ENCODE peak calls at places on chromosomes 6 and 20, in six cellular contexts. One of them, this sample, is unnamed.

GRCh38 chr20:48722737-48723191 is 105.0 kb downstream of the PREX1 start:
- DNase-seq in GM23338: peak
- DNase-seq in mucosa of descending colon: peak
- DNase-seq in BE2C: no peak
- DNase-seq in CD8-positive, alpha-beta T cell: no peak
- DNase-seq in uterus: no peak
- DNase-seq in this sample: no peak

GRCh38 chr6:153503810-153504209 is 372.7 kb upstream of the RGS17 start:
- DNase-seq in BE2C: peak
- DNase-seq in CD8-positive, alpha-beta T cell: no peak
- DNase-seq in GM23338: peak
- DNase-seq in uterus: no peak
- DNase-seq in mucosa of descending colon: no peak
- DNase-seq in this sample: no peak

GRCh38 chr6:45663181-45664180 is 285.7 kb upstream of the SUPT3H start:
- DNase-seq in CD8-positive, alpha-beta T cell: peak
- DNase-seq in mucosa of descending colon: peak
- DNase-seq in BE2C: no peak
- DNase-seq in GM23338: peak
- DNase-seq in uterus: no peak
- DNase-seq in this sample: no peak

GRCh38 chr6:135514706-135515105 is 17.2 kb upstream of the AHI1 start:
- DNase-seq in BE2C: no peak
- DNase-seq in GM23338: peak
- DNase-seq in mucosa of descending colon: no peak
- DNase-seq in CD8-positive, alpha-beta T cell: no peak
- DNase-seq in uterus: no peak
- DNase-seq in this sample: no peak

GRCh38 chr6:149694926-149695325 is 23.0 kb downstream of the LATS1 start:
- DNase-seq in CD8-positive, alpha-beta T cell: no peak
- DNase-seq in mucosa of descending colon: no peak
- DNase-seq in BE2C: no peak
- DNase-seq in uterus: no peak
- DNase-seq in GM23338: no peak
- DNase-seq in this sample: no peak

GRCh38 chr6:56693246-56693607 is 50.5 kb upstream of the DST start:
- DNase-seq in uterus: peak
- DNase-seq in GM23338: no peak
- DNase-seq in mucosa of descending colon: peak
- DNase-seq in CD8-positive, alpha-beta T cell: no peak
- DNase-seq in BE2C: no peak
- DNase-seq in this sample: peak

GRCh38 chr20:37914672-37915433 is 11.9 kb downstream of the VSTM2L start:
- DNase-seq in BE2C: peak
- DNase-seq in GM23338: peak
- DNase-seq in CD8-positive, alpha-beta T cell: peak
- DNase-seq in uterus: no peak
- DNase-seq in mucosa of descending colon: no peak
- DNase-seq in this sample: no peak

GRCh38 chr6:115796829-115797228 is 263.9 kb downstream of the FRK start:
- DNase-seq in GM23338: peak
- DNase-seq in CD8-positive, alpha-beta T cell: no peak
- DNase-seq in mucosa of descending colon: no peak
- DNase-seq in uterus: no peak
- DNase-seq in BE2C: no peak
- DNase-seq in this sample: no peak

GRCh38 chr20:25461766-25462165 is 54.3 kb downstream of the GINS1 start:
- DNase-seq in mucosa of descending colon: no peak
- DNase-seq in GM23338: no peak
- DNase-seq in CD8-positive, alpha-beta T cell: no peak
- DNase-seq in BE2C: no peak
- DNase-seq in uterus: no peak
- DNase-seq in this sample: no peak

GRCh38 chr6:162177733-162178132 is 549.8 kb downstream of the PRKN start:
- DNase-seq in GM23338: peak
- DNase-seq in BE2C: peak
- DNase-seq in CD8-positive, alpha-beta T cell: no peak
- DNase-seq in uterus: no peak
- DNase-seq in mucosa of descending colon: no peak
- DNase-seq in this sample: no peak

GRCh38 chr6:169045486-169045885 is 208.2 kb downstream of the THBS2 start:
- DNase-seq in BE2C: no peak
- DNase-seq in GM23338: no peak
- DNase-seq in mucosa of descending colon: no peak
- DNase-seq in CD8-positive, alpha-beta T cell: no peak
- DNase-seq in uterus: no peak
- DNase-seq in this sample: no peak

GRCh38 chr20:46202758-46203509 is 84.8 kb downstream of the CD40 start:
- DNase-seq in uterus: peak
- DNase-seq in mucosa of descending colon: no peak
- DNase-seq in BE2C: no peak
- DNase-seq in GM23338: no peak
- DNase-seq in CD8-positive, alpha-beta T cell: no peak
- DNase-seq in this sample: no peak

GRCh38 chr20:57435498-57436222 is 44.5 kb downstream of the RBM38 start:
- DNase-seq in CD8-positive, alpha-beta T cell: peak
- DNase-seq in GM23338: peak
- DNase-seq in BE2C: peak
- DNase-seq in uterus: no peak
- DNase-seq in mucosa of descending colon: peak
- DNase-seq in this sample: peak

GRCh38 chr6:46490425-46491200 is 636 bp downstream of the RCAN2 start:
- DNase-seq in BE2C: peak
- DNase-seq in GM23338: peak
- DNase-seq in CD8-positive, alpha-beta T cell: no peak
- DNase-seq in uterus: peak
- DNase-seq in mucosa of descending colon: peak
- DNase-seq in this sample: no peak

GRCh38 chr6:18178959-18179358 is 23.7 kb downstream of the KDM1B start:
- DNase-seq in uterus: no peak
- DNase-seq in CD8-positive, alpha-beta T cell: no peak
- DNase-seq in GM23338: no peak
- DNase-seq in BE2C: no peak
- DNase-seq in mucosa of descending colon: no peak
- DNase-seq in this sample: no peak

GRCh38 chr20:33054791-33055190 is 1.1 kb downstream of the BPIFB3 start:
- DNase-seq in CD8-positive, alpha-beta T cell: no peak
- DNase-seq in mucosa of descending colon: no peak
- DNase-seq in GM23338: no peak
- DNase-seq in BE2C: no peak
- DNase-seq in uterus: no peak
- DNase-seq in this sample: no peak

GRCh38 chr6:11066505-11067347 is 22.6 kb upstream of the ELOVL2 start:
- DNase-seq in uterus: no peak
- DNase-seq in BE2C: no peak
- DNase-seq in GM23338: no peak
- DNase-seq in mucosa of descending colon: no peak
- DNase-seq in CD8-positive, alpha-beta T cell: no peak
- DNase-seq in this sample: no peak

GRCh38 chr20:973785-974194 is 28.3 kb downstream of the RSPO4 start:
- DNase-seq in BE2C: no peak
- DNase-seq in mucosa of descending colon: no peak
- DNase-seq in GM23338: peak
- DNase-seq in CD8-positive, alpha-beta T cell: no peak
- DNase-seq in uterus: no peak
- DNase-seq in this sample: peak

GRCh38 chr20:31826074-31826473 is 6.9 kb downstream of the MYLK2 start:
- DNase-seq in mucosa of descending colon: no peak
- DNase-seq in BE2C: no peak
- DNase-seq in GM23338: no peak
- DNase-seq in uterus: no peak
- DNase-seq in CD8-positive, alpha-beta T cell: no peak
- DNase-seq in this sample: no peak

GRCh38 chr6:126614642-126615504 is 275.0 kb downstream of the CENPW start:
- DNase-seq in uterus: no peak
- DNase-seq in mucosa of descending colon: peak
- DNase-seq in GM23338: peak
- DNase-seq in CD8-positive, alpha-beta T cell: no peak
- DNase-seq in BE2C: no peak
- DNase-seq in this sample: no peak

GRCh38 chr6:119351005-119351394 is 1.4 kb upstream of the MAN1A1 start:
- DNase-seq in BE2C: no peak
- DNase-seq in uterus: no peak
- DNase-seq in mucosa of descending colon: no peak
- DNase-seq in GM23338: no peak
- DNase-seq in CD8-positive, alpha-beta T cell: no peak
- DNase-seq in this sample: no peak

GRCh38 chr20:11890331-11891080 is 27.2 kb upstream of the BTBD3 start:
- DNase-seq in GM23338: peak
- DNase-seq in uterus: peak
- DNase-seq in CD8-positive, alpha-beta T cell: peak
- DNase-seq in mucosa of descending colon: peak
- DNase-seq in BE2C: peak
- DNase-seq in this sample: peak

GRCh38 chr20:11888648-11889047 is 29.0 kb upstream of the BTBD3 start:
- DNase-seq in GM23338: no peak
- DNase-seq in mucosa of descending colon: no peak
- DNase-seq in BE2C: no peak
- DNase-seq in uterus: no peak
- DNase-seq in CD8-positive, alpha-beta T cell: no peak
- DNase-seq in this sample: no peak

GRCh38 chr20:11891827-11892521 is 25.7 kb upstream of the BTBD3 start:
- DNase-seq in CD8-positive, alpha-beta T cell: no peak
- DNase-seq in uterus: peak
- DNase-seq in mucosa of descending colon: peak
- DNase-seq in GM23338: peak
- DNase-seq in BE2C: peak
- DNase-seq in this sample: peak

GRCh38 chr20:11894072-11894471 is 23.6 kb upstream of the BTBD3 start:
- DNase-seq in BE2C: no peak
- DNase-seq in uterus: no peak
- DNase-seq in mucosa of descending colon: no peak
- DNase-seq in CD8-positive, alpha-beta T cell: no peak
- DNase-seq in GM23338: no peak
- DNase-seq in this sample: no peak

DNA sequence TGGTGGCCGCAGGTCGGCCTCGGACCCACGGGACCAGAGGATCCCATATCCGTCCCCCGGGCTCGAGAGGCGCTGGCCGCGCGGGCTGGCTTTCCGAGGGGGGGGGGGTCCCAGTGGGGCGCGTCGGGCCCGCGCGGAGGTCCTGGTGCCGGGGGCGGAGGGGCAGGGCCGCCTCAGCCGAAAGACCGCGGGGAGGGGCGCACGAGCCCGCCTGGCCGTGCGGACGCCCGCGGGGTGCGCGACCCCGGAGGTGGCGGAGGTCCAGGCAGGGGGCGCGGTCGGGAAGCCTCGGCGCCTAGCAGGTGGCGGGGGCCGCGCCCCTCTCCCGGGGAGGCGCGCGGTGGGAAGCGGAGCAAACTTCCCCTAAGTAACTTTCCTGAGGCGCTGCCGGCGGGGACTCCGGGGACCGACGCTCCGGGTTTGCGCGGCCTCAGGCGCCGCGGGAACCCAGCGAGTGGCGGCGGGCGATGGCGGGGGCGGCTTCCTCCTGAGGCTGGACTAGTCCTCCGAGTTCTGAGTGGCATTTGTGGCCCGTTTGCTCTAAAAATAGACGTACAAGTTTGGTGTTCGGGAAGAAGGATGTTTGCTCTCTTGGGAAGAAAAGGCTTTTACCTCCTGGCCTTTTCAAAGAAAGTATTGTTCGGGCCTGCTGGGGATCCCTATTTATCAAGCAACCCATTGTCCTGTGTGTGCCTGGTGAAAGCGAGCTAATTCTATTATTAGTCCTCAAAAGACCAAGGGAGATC is 26.4 kb upstream of the BTBD3 start:
- DNase-seq in BE2C: peak
- DNase-seq in CD8-positive, alpha-beta T cell: no peak
- DNase-seq in uterus: peak
- DNase-seq in mucosa of descending colon: peak
- DNase-seq in GM23338: peak
- DNase-seq in this sample: peak
- TF ChIP-seq CTCF in BE2C: no peak
- TF ChIP-seq CTCF in CD8-positive, alpha-beta T cell: no peak
- TF ChIP-seq CTCF in uterus: no peak
- TF ChIP-seq CTCF in mucosa of descending colon: no peak
- TF ChIP-seq CTCF in GM23338: no peak
- TF ChIP-seq CTCF in this sample: no peak

DNA sequence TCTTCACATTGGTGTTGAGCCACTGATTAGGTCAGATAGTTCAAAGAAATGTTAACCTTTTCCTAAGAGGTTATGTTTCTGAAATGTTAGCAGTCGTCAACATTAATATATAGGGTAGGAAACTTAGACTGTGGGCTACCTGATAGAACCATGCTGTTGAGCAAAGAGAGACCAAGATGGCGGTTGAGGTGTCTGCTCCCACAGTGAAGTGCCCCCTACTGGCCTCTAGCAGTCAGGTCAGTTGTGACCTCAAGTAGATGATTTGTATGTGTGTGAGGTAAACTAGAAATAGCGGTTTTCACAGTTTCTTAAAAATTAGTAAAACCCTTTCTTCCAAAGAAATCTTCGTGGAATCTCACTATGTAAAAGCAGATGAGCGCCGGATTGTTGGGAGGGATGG is 40.3 kb downstream of the MTHFD1L start:
- DNase-seq in uterus: no peak
- DNase-seq in BE2C: no peak
- DNase-seq in CD8-positive, alpha-beta T cell: no peak
- DNase-seq in GM23338: peak
- DNase-seq in mucosa of descending colon: no peak
- DNase-seq in this sample: no peak
- TF ChIP-seq CTCF in uterus: no peak
- TF ChIP-seq CTCF in BE2C: peak
- TF ChIP-seq CTCF in CD8-positive, alpha-beta T cell: no peak
- TF ChIP-seq CTCF in GM23338: peak
- TF ChIP-seq CTCF in mucosa of descending colon: no peak
- TF ChIP-seq CTCF in this sample: no peak

GRCh38 chr20:63955846-63956663 is at the start of gene UCKL1:
- DNase-seq in BE2C: peak
- DNase-seq in GM23338: peak
- DNase-seq in mucosa of descending colon: peak
- DNase-seq in CD8-positive, alpha-beta T cell: peak
- DNase-seq in uterus: peak
- DNase-seq in this sample: peak
- TF ChIP-seq CTCF in BE2C: no peak
- TF ChIP-seq CTCF in GM23338: no peak
- TF ChIP-seq CTCF in mucosa of descending colon: no peak
- TF ChIP-seq CTCF in CD8-positive, alpha-beta T cell: no peak
- TF ChIP-seq CTCF in uterus: peak
- TF ChIP-seq CTCF in this sample: no peak

GRCh38 chr6:6676910-6677441 is 88.5 kb downstream of the LY86 start:
- DNase-seq in CD8-positive, alpha-beta T cell: peak
- DNase-seq in mucosa of descending colon: peak
- DNase-seq in uterus: peak
- DNase-seq in BE2C: peak
- DNase-seq in GM23338: peak
- DNase-seq in this sample: peak

GRCh38 chr6:6679633-6680032 is 91.1 kb downstream of the LY86 start:
- DNase-seq in GM23338: no peak
- DNase-seq in BE2C: no peak
- DNase-seq in CD8-positive, alpha-beta T cell: no peak
- DNase-seq in mucosa of descending colon: no peak
- DNase-seq in uterus: no peak
- DNase-seq in this sample: no peak

GRCh38 chr6:6678185-6678671 is 89.7 kb downstream of the LY86 start:
- DNase-seq in uterus: no peak
- DNase-seq in BE2C: no peak
- DNase-seq in GM23338: no peak
- DNase-seq in mucosa of descending colon: peak
- DNase-seq in CD8-positive, alpha-beta T cell: no peak
- DNase-seq in this sample: no peak

GRCh38 chr6:6678811-6679210 is 90.3 kb downstream of the LY86 start:
- DNase-seq in BE2C: no peak
- DNase-seq in CD8-positive, alpha-beta T cell: no peak
- DNase-seq in mucosa of descending colon: peak
- DNase-seq in uterus: no peak
- DNase-seq in GM23338: no peak
- DNase-seq in this sample: no peak

GRCh38 chr6:6674872-6675271 is 86.4 kb downstream of the LY86 start:
- DNase-seq in GM23338: peak
- DNase-seq in BE2C: no peak
- DNase-seq in CD8-positive, alpha-beta T cell: no peak
- DNase-seq in uterus: no peak
- DNase-seq in mucosa of descending colon: no peak
- DNase-seq in this sample: no peak
- TF ChIP-seq CTCF in GM23338: peak
- TF ChIP-seq CTCF in BE2C: peak
- TF ChIP-seq CTCF in CD8-positive, alpha-beta T cell: no peak
- TF ChIP-seq CTCF in uterus: no peak
- TF ChIP-seq CTCF in mucosa of descending colon: no peak
- TF ChIP-seq CTCF in this sample: no peak